ENCODE peak calls at places on chromosomes 7 and 10, in four cellular contexts. Y is AG04449; V is CD8-positive, alpha-beta T cell; N is WTC11. K is an unnamed sample.

GRCh38 chr7:42549866-42550485 is 313.0 kb upstream of the GLI3 start:
- DNase-seq in N (no peak), V (no peak), Y (no peak), K (no peak)

GRCh38 chr10:50511512-50512213 is 112.1 kb downstream of the SGMS1 start:
- DNase-seq in V (no peak), Y (no peak), N (no peak), K (no peak)

GRCh38 chr7:130901209-130901783 is 167.3 kb upstream of the KLF14 start:
- DNase-seq in N (no peak), Y (peak), V (no peak), K (no peak)

GRCh38 chr7:110130669-110131068 is 960.3 kb upstream of the LRRN3 start:
- DNase-seq in V (no peak), Y (no peak), N (no peak), K (no peak)

GRCh38 chr10:126729314-126729871 is 58.9 kb upstream of the C10orf90 start:
- DNase-seq in V (no peak), N (no peak), Y (no peak), K (no peak)

GRCh38 chr7:14836571-14837189 is 65.9 kb downstream of the DGKB start:
- DNase-seq in N (peak), V (no peak), Y (no peak), K (no peak)

GRCh38 chr10:86107131-86107530 is 259.5 kb downstream of the GRID1 start:
- DNase-seq in N (no peak), V (no peak), Y (no peak), K (no peak)

GRCh38 chr10:93106631-93107072 is 33.0 kb downstream of the CYP26A1 start:
- DNase-seq in Y (peak), V (no peak), N (no peak), K (no peak)

GRCh38 chr10:79333513-79333912 is 13.8 kb upstream of the PPIF start:
- DNase-seq in Y (peak), V (no peak), N (no peak), K (no peak)

GRCh38 chr7:27955011-27955410 is 215.0 kb downstream of the TAX1BP1 start:
- DNase-seq in N (no peak), V (no peak), Y (no peak), K (no peak)

GRCh38 chr10:132847416-132847777 is 61.5 kb upstream of the NKX6-2 start:
- DNase-seq in Y (no peak), N (no peak), V (no peak), K (no peak)

GRCh38 chr10:45373783-45374450 is at the start of gene ALOX5:
- DNase-seq in Y (no peak), N (peak), V (peak), K (peak)

GRCh38 chr7:47088329-47089067 is 493.4 kb downstream of the TNS3 start:
- DNase-seq in Y (no peak), V (peak), N (peak), K (peak)

GRCh38 chr10:26468691-26469090 is 30.6 kb downstream of the APBB1IP start:
- DNase-seq in V (peak), Y (no peak), N (no peak), K (no peak)

GRCh38 chr7:139909379-139910050 is 80.5 kb downstream of the TBXAS1 start:
- DNase-seq in Y (peak), N (no peak), V (no peak), K (no peak)

GRCh38 chr7:68733219-68734143 is 864.8 kb upstream of the AUTS2 start:
- DNase-seq in N (no peak), Y (no peak), V (no peak), K (no peak)

GRCh38 chr7:32072397-32072796 is 2.2 kb upstream of the PDE1C start:
- DNase-seq in V (no peak), Y (no peak), N (no peak), K (no peak)

GRCh38 chr7:24366901-24367300 is 82.9 kb downstream of the NPY start:
- DNase-seq in N (no peak), Y (no peak), V (no peak), K (no peak)

GRCh38 chr10:57015187-57015586 is 654.1 kb upstream of the ZWINT start:
- DNase-seq in N (no peak), V (no peak), Y (no peak), K (no peak)

GRCh38 chr7:129845972-129846327 is 106.8 kb downstream of the UBE2H start:
- DNase-seq in N (no peak), V (no peak), Y (peak), K (no peak)

GRCh38 chr7:28266377-28266776 is 85.8 kb upstream of the JAZF1 start:
- DNase-seq in V (no peak), Y (no peak), N (no peak), K (no peak)

GRCh38 chr7:35784332-35784731 is 16.5 kb upstream of the SEPTIN7 start:
- DNase-seq in Y (no peak), N (no peak), V (no peak), K (no peak)

GRCh38 chr7:83394776-83395175 is 232.1 kb upstream of the PCLO start:
- DNase-seq in V (no peak), N (no peak), Y (no peak), K (no peak)

GRCh38 chr10:30432631-30433285 is 1.2 kb upstream of the MAP3K8 start:
- DNase-seq in Y (no peak), N (no peak), V (no peak), K (no peak)

GRCh38 chr7:121428857-121429489 is 32.9 kb upstream of the FAM3C start:
- DNase-seq in N (no peak), Y (peak), V (no peak), K (no peak)

GRCh38 chr10:22900841-22901601 is 26.8 kb upstream of the ARMC3 start:
- DNase-seq in V (no peak), Y (no peak), N (no peak), K (no peak)

GRCh38 chr7:102424787-102425218 is 8.6 kb upstream of the ORAI2 start:
- DNase-seq in N (no peak), Y (no peak), V (no peak), K (no peak)

GRCh38 chr7:142001163-142001874 is 5.6 kb downstream of the MGAM start:
- DNase-seq in V (no peak), N (no peak), Y (no peak), K (no peak)

GRCh38 chr7:13988765-13989137 is 715 bp downstream of the ETV1 start:
- DNase-seq in N (peak), V (no peak), Y (no peak), K (no peak)

GRCh38 chr7:141754939-141755338 is 9.0 kb upstream of the TAS2R3 start:
- DNase-seq in V (no peak), N (peak), Y (no peak), K (no peak)

GRCh38 chr10:96626795-96627194 is 40.0 kb upstream of the TM9SF3 start:
- DNase-seq in N (peak), V (peak), Y (no peak), K (no peak)

GRCh38 chr7:34128762-34129161 is 223.4 kb downstream of the BMPER start:
- DNase-seq in V (no peak), Y (peak), N (no peak), K (peak)

GRCh38 chr10:92689663-92690210 is at the start of gene HHEX:
- DNase-seq in N (peak), Y (no peak), V (peak), K (no peak)

GRCh38 chr7:34096135-34096775 is 190.9 kb downstream of the BMPER start:
- DNase-seq in V (no peak), N (no peak), Y (peak), K (no peak)

GRCh38 chr10:123868058-123868995 is 23.3 kb downstream of the CPXM2 start:
- DNase-seq in V (no peak), Y (no peak), N (no peak), K (no peak)

GRCh38 chr10:104824378-104825006 is 183.4 kb downstream of the SORCS3 start:
- DNase-seq in V (peak), N (peak), Y (no peak), K (no peak)

GRCh38 chr7:30396379-30396778 is 82.2 kb downstream of the NOD1 start:
- DNase-seq in N (no peak), V (no peak), Y (no peak), K (no peak)

GRCh38 chr10:95353123-95353522 is 62.3 kb upstream of the PDLIM1 start:
- DNase-seq in Y (no peak), N (no peak), V (no peak), K (no peak)

GRCh38 chr10:95355241-95355779 is 64.5 kb upstream of the PDLIM1 start:
- DNase-seq in N (no peak), Y (no peak), V (no peak), K (no peak)

GRCh38 chr10:95354130-95354529 is 63.3 kb upstream of the PDLIM1 start:
- DNase-seq in N (no peak), V (no peak), Y (no peak), K (no peak)

GRCh38 chr10:95359466-95359865 is 68.7 kb upstream of the PDLIM1 start:
- DNase-seq in V (no peak), Y (no peak), N (no peak), K (no peak)

DNA sequence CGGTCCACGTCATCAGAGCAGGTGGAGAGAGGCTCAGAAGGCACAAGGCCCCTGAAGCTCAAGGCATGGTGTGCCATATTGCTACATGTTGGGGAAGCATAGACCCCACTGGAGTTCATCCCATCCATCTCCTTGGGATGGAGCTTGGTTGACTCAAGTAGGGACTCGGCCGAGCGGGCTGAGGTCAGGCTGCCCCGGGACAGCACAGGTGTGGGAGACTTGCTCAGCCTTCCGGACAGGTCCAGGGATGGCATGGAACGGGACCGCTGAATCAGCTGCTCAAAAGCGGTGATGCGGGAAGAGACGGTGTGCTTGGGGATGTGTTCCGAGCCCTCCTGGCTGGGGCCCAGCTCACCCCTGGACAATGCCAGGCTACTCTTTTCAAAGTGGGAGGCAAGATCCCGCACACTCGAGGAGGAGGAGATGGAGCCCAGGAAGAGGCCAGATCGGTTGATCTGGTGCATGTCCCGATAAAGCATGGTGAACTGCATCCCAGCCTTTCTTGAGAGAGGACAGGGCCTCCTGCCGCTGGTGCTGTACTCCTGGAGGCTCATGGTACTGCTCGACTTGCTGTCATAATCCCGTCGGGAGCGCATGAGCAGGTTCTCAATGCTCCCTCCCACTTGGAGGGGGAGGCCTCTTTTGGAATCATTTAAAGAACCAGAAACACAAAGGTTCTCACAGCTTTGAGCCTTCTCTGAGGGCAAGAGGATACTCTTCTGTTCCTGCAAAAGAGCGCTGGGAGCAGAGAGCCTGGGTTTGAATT is 65.6 kb upstream of the PDLIM1 start:
- DNase-seq in V (no peak), Y (no peak), N (no peak), K (no peak)
- TF ChIP-seq CTCF in V (no peak), Y (no peak), N (no peak), K (no peak)

DNA sequence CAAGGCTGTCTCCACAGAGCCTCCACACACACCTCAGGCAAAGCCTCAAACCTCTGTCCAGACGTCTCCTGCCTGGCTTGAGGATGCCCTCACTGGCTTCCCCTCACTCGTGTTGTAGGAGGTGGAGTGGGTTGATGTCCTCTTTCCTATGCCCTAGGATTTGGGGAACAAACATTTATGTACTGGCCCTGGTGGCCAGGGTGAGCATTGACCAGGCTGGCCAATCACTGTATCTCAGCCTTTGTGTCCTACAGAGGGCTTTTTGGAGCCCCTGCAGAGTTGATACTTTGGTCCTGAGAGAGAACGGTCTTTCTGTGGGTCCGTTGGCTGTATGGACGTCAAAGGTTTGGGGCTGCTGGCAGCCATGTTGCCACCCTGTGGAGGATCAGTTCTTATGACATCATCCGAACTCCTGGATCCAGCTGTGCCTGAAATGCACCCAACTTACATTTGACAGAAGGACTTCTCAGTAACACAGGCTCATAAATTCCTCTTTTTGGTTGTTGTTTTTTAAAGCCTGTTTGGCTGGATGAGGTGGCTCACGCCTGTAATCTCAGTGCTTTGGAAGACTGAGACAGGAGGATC is 2.3 kb upstream of the GRID2IP start:
- DNase-seq in Y (no peak), V (no peak), N (no peak), K (no peak)
- TF ChIP-seq CTCF in Y (no peak), V (no peak), N (no peak), K (peak)

DNA sequence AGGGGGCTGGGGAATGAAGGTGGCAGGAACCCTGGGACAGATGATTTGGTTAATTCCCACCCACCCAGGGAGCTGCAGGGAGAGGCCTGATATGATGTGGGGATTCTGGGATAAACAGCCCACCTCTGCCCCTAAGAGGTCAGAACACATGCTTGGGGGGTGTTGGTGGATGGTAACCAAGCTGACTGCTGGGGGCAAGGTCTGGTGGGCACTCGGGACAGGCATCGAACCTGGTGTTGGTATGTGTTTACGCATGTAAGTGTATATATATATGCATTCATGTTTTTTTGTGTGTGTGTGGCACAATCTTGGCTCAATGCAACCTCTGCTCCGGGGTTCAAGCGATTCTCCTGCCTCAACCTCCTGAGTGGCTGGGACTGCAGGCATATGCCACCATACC is 80.7 kb upstream of the TMEM248 start:
- DNase-seq in V (no peak), Y (no peak), N (no peak), K (no peak)
- TF ChIP-seq CTCF in V (no peak), Y (no peak), N (no peak), K (no peak)

GRCh38 chr10:59847326-59847725 is 59.0 kb downstream of the CCDC6 start:
- DNase-seq in V (no peak), N (peak), Y (no peak), K (no peak)
- TF ChIP-seq CTCF in V (no peak), N (no peak), Y (no peak), K (no peak)